ENCODE peak calls at places on chromosomes 16 and 17, in four cellular contexts. One of them, this sample, is unnamed. For H3K4me1, the result is how much of the 10 kb centered on the place peaks cover.

GRCh38 chr17:15882058-15882720 is 62.7 kb upstream of the ADORA2B start:
- DNase-seq in IMR-90: no peak
- DNase-seq in ascending aorta: no peak
- DNase-seq in colonic mucosa: no peak
- DNase-seq in this sample: no peak

GRCh38 chr16:19424478-19424877 is 6.8 kb downstream of the TMC5 start:
- DNase-seq in IMR-90: no peak
- DNase-seq in ascending aorta: no peak
- DNase-seq in colonic mucosa: no peak
- DNase-seq in this sample: no peak

GRCh38 chr17:73142763-73143395 is 21.9 kb upstream of the SSTR2 start:
- DNase-seq in IMR-90: peak
- DNase-seq in ascending aorta: no peak
- DNase-seq in colonic mucosa: no peak
- DNase-seq in this sample: no peak

GRCh38 chr17:17300624-17301568 is 2.3 kb upstream of the NT5M start:
- DNase-seq in IMR-90: peak
- DNase-seq in ascending aorta: peak
- DNase-seq in colonic mucosa: peak
- DNase-seq in this sample: peak

GRCh38 chr17:8467527-8467926 is 31.8 kb downstream of the NDEL1 start:
- DNase-seq in IMR-90: no peak
- DNase-seq in ascending aorta: no peak
- DNase-seq in colonic mucosa: no peak
- DNase-seq in this sample: no peak

GRCh38 chr16:78375055-78375679 is 275.7 kb downstream of the WWOX start:
- DNase-seq in IMR-90: no peak
- DNase-seq in ascending aorta: peak
- DNase-seq in colonic mucosa: no peak
- DNase-seq in this sample: no peak

GRCh38 chr17:73856585-73856984 is 212.3 kb upstream of the SDK2 start:
- DNase-seq in IMR-90: no peak
- DNase-seq in ascending aorta: no peak
- DNase-seq in colonic mucosa: no peak
- DNase-seq in this sample: no peak

GRCh38 chr16:85306071-85306792 is 194.0 kb upstream of the CIBAR2 start:
- DNase-seq in IMR-90: peak
- DNase-seq in ascending aorta: peak
- DNase-seq in colonic mucosa: peak
- DNase-seq in this sample: no peak

GRCh38 chr16:87310610-87311009 is 6.6 kb downstream of the C16orf95 start:
- DNase-seq in IMR-90: no peak
- DNase-seq in ascending aorta: no peak
- DNase-seq in colonic mucosa: no peak
- DNase-seq in this sample: no peak

GRCh38 chr16:82083710-82084353 is 48.8 kb downstream of the HSD17B2 start:
- DNase-seq in IMR-90: no peak
- DNase-seq in ascending aorta: no peak
- DNase-seq in colonic mucosa: no peak
- DNase-seq in this sample: no peak

GRCh38 chr17:33562792-33563191 is 269.7 kb upstream of the ASIC2 start:
- DNase-seq in IMR-90: no peak
- DNase-seq in ascending aorta: no peak
- DNase-seq in colonic mucosa: no peak
- DNase-seq in this sample: no peak

GRCh38 chr17:28812136-28812979 is 30.2 kb downstream of the FAM222B start:
- DNase-seq in IMR-90: peak
- DNase-seq in ascending aorta: peak
- DNase-seq in colonic mucosa: peak
- DNase-seq in this sample: peak

GRCh38 chr17:28807925-28808641 is 34.5 kb downstream of the FAM222B start:
- DNase-seq in IMR-90: peak
- DNase-seq in ascending aorta: no peak
- DNase-seq in colonic mucosa: no peak
- DNase-seq in this sample: peak

GRCh38 chr17:28812980-28813377 is 29.6 kb downstream of the FAM222B start:
- DNase-seq in IMR-90: peak
- DNase-seq in ascending aorta: no peak
- DNase-seq in colonic mucosa: no peak
- DNase-seq in this sample: no peak

GRCh38 chr17:28811594-28812135 is 30.9 kb downstream of the FAM222B start:
- DNase-seq in IMR-90: peak
- DNase-seq in ascending aorta: no peak
- DNase-seq in colonic mucosa: peak
- DNase-seq in this sample: peak

DNA sequence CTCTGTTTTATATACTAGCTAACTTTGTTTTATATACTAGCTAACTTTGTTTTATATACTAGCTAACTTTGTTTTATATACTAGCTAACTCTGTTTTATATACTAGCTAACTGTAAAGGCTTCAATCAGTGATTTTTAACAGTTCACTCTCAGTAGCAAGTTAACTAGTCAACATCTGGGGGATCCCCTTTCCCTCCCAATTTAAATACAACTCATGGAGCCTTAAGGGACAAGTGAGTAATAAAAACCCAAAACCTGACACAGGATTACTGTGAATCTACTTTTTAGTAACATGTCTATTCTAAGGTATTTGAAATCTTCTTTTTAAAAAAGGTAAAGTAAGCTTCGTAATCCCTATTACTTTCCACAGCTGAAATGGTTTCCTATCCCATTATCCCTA is 32.2 kb downstream of the FAM222B start:
- DNase-seq in IMR-90: no peak
- DNase-seq in ascending aorta: no peak
- DNase-seq in colonic mucosa: no peak
- DNase-seq in this sample: no peak
- H3K4me3 ChIP-seq in IMR-90: no peak
- H3K4me3 ChIP-seq in ascending aorta: no peak
- H3K4me3 ChIP-seq in colonic mucosa: no peak
- H3K4me3 ChIP-seq in this sample: no peak

GRCh38 chr17:65418622-65419021 is 142.8 kb downstream of the AXIN2 start:
- DNase-seq in IMR-90: no peak
- DNase-seq in ascending aorta: no peak
- DNase-seq in colonic mucosa: peak
- DNase-seq in this sample: no peak

GRCh38 chr17:65417406-65418221 is 143.8 kb downstream of the AXIN2 start:
- DNase-seq in IMR-90: no peak
- DNase-seq in ascending aorta: no peak
- DNase-seq in colonic mucosa: no peak
- DNase-seq in this sample: no peak

GRCh38 chr17:65423346-65424140 is 137.9 kb downstream of the AXIN2 start:
- DNase-seq in IMR-90: no peak
- DNase-seq in ascending aorta: no peak
- DNase-seq in colonic mucosa: no peak
- DNase-seq in this sample: no peak
- TF ChIP-seq CTCF in IMR-90: no peak
- TF ChIP-seq CTCF in ascending aorta: no peak
- TF ChIP-seq CTCF in colonic mucosa: no peak
- TF ChIP-seq CTCF in this sample: no peak

GRCh38 chr17:38874505-38875419 is 4.9 kb downstream of the LASP1 start:
- DNase-seq in IMR-90: no peak
- DNase-seq in ascending aorta: no peak
- DNase-seq in colonic mucosa: no peak
- DNase-seq in this sample: no peak
- H3K4me1 ChIP-seq in IMR-90: half or more
- H3K4me1 ChIP-seq in ascending aorta: half or more
- H3K4me1 ChIP-seq in colonic mucosa: under half
- H3K4me1 ChIP-seq in this sample: under half

GRCh38 chr17:41777579-41778188 is 8.8 kb downstream of the JUP start:
- DNase-seq in IMR-90: peak
- DNase-seq in ascending aorta: no peak
- DNase-seq in colonic mucosa: peak
- DNase-seq in this sample: no peak
- H3K4me3 ChIP-seq in IMR-90: no peak
- H3K4me3 ChIP-seq in ascending aorta: no peak
- H3K4me3 ChIP-seq in colonic mucosa: no peak
- H3K4me3 ChIP-seq in this sample: no peak

GRCh38 chr17:47735536-47736011 is 2.5 kb downstream of the TBX21 start:
- DNase-seq in IMR-90: no peak
- DNase-seq in ascending aorta: peak
- DNase-seq in colonic mucosa: no peak
- DNase-seq in this sample: no peak
- TF ChIP-seq CTCF in IMR-90: no peak
- TF ChIP-seq CTCF in ascending aorta: no peak
- TF ChIP-seq CTCF in colonic mucosa: no peak
- TF ChIP-seq CTCF in this sample: no peak

This sample was measured in A673.